ENCODE peak calls at places on chromosomes 6 and 20, in six cellular contexts. P is right atrium auricular region, C is lung, I is epithelial cell of prostate, N is heart right ventricle, K is uterus. R is an unnamed sample.
A peak's percentile ranks its signal among the peaks of the same experiment; 100 is the strongest.

GRCh38 chr6:25314776-25315175 is 35.6 kb downstream of the CARMIL1 start:
- DNase-seq in P (no peak), C (no peak), I (no peak), K (no peak), N (no peak), R (no peak)

GRCh38 chr6:1395941-1396908 is 6.8 kb downstream of the FOXF2 start:
- DNase-seq in K (no peak), C (no peak), P (no peak), I (no peak), N (no peak), R (no peak)

GRCh38 chr6:128597956-128598355 is 77.6 kb upstream of the PTPRK start:
- DNase-seq in P (no peak), N (no peak), K (no peak), I (peak; percentile 77), C (no peak), R (no peak)

GRCh38 chr6:128569737-128570438 is 49.5 kb upstream of the PTPRK start:
- DNase-seq in I (peak; percentile 29), P (no peak), N (no peak), K (no peak), C (no peak), R (no peak)

GRCh38 chr20:51687071-51687470 is 81.1 kb downstream of the ATP9A start:
- DNase-seq in P (no peak), C (no peak), K (no peak), I (peak; percentile 43), N (no peak), R (no peak)

GRCh38 chr6:46652603-46653438 is at the start of the genes CYP39A1 and SLC25A27:
- DNase-seq in I (peak; percentile 41), K (peak; percentile 90), C (peak; percentile 95), N (peak; percentile 94), P (peak; percentile 89), R (peak; percentile 89)

GRCh38 chr6:81999826-82000225 is 247.3 kb upstream of the TENT5A start:
- DNase-seq in C (no peak), K (no peak), N (no peak), I (no peak), P (no peak), R (no peak)

GRCh38 chr6:115071962-115072361 is 729.1 kb upstream of the HS3ST5 start:
- DNase-seq in C (no peak), P (no peak), K (no peak), I (no peak), N (no peak), R (no peak)

GRCh38 chr6:69758214-69758613 is 38.6 kb downstream of the LMBRD1 start:
- DNase-seq in K (no peak), I (no peak), P (no peak), N (no peak), C (no peak), R (no peak)

GRCh38 chr20:25039697-25040437 is 18.1 kb downstream of the ACSS1 start:
- DNase-seq in C (peak; percentile 88), P (peak; percentile 91), K (peak; percentile 87), I (no peak), N (peak; percentile 90), R (peak; percentile 71)

DNA sequence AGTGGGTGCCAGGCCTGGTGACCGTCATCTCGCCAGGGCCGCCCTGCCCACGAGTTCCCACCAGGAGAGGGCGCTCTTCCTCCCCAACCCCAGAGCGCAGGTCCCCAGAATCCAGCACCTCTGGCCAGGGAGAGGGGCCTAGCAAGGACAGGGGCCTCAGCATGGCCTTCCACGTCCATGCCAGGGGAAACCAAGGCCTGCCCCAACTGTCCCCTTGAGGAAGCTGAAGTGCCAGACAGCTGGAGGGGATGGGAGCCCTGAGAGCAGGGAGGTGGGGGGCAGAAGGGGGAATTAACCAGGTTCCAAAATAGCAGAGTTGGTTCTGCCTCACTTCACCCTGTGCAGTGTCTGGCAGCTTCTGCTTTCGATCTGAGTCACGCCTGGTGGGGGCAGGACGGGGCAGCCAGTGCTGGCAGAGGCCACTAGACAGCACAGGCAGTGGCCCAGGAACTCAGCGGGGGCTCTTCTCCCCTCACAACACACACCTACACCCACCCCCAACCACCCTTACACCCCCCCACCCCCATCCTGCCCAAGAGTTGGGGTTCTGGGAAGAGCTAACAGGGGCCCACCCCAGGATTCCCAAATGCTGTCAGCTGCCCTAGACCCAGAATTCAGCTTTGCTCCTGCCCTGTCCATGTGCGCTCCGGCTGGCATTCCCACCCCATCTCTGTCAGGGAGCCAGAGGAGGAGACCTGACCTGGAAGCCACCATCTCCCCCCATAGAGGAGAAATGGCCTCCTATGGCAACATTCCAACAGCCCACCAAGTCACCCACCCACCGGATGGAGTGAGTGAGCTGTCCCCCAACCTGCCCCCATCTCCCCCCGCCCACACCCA is 29.2 kb downstream of the TFEB start:
- DNase-seq in N (peak; percentile 87), P (peak; percentile 82), I (no peak), K (peak; percentile 70), C (peak; percentile 79), R (peak; percentile 84)
- H3K27ac ChIP-seq in N (peak overlapping the region; percentile 77), P (peak overlapping the region; percentile 83), I (peak overlapping the region; percentile 56), K (peak overlapping the region; percentile 59), C (peak overlapping the region; percentile 57), R (peak overlapping the region; percentile 97)

DNA sequence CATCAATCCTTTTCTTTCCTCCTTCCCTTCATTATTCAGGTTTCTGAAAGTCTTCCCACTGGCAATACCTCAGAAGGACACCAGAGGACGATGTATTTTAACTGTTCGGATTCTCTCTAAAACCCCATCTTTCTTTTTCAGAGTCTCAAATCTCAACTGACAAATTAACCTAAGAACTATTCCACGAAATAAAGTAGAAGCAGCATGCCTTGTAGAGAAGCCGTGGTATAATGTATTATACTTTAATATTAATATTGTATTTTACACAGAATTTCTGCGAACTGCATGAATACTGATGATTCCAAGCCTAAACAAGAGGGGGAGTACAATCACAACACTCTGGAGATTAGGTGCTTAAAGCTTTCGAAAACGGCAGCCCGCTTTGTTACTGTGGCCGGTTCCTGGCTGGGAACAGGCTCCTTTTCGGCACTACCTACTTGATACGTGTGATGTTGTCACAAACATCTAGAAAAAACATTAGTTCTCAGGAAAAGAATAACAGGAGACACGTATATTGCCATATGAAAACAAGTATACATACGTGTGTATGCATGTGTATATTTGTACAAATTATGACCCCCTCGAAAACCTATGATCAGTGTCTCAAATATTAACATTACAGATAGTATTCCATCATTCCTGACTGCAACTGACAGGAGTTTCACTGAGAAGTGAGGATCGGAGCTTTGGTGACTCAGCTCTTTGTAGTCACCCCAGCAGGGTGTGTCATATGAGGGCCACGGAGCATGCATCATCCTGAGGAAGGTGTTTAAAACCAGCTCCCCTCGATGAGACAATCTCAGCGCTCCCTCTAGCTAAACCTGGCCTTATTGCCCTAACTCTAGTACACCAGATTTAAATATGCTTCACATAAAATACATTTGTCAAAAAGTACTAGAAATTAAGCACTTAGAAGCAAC is 319.7 kb upstream of the TCF21 start:
- DNase-seq in N (peak; percentile 16), C (no peak), I (peak; percentile 88), K (peak; percentile 35), P (peak; percentile 74), R (no peak)
- H3K27ac ChIP-seq in N (peak overlapping the region; percentile 42), C (no peak overlapping the region), I (peak overlapping the region; percentile 77), K (peak overlapping the region; percentile 69), P (peak overlapping the region; percentile 54), R (no peak overlapping the region)

DNA sequence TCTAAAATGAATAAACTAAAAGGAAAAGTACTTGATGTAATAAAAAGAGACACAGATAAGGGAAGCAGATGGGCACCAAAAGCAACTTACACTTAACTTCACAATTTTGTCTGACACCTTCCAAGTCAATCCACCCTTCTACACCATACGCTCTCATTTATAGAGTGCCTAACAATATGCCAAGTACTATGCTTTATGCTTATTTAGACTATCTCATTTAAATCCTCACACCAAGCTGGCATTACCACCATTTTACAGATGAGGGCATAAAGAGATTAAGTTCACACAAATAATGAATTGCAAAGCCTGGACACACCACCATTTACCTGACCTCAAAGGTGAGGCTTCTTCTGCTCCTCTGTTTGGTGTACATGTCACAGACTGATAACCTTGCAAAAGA is 90.6 kb upstream of the DST start:
- DNase-seq in P (no peak), C (no peak), K (no peak), N (no peak), I (no peak), R (no peak)
- H3K27ac ChIP-seq in P (no peak overlapping the region), C (no peak overlapping the region), K (no peak overlapping the region), N (no peak overlapping the region), I (no peak overlapping the region), R (no peak overlapping the region)

GRCh38 chr6:158654498-158654897 is 4.6 kb downstream of the SYTL3 start:
- DNase-seq in N (peak; percentile 83), P (peak; percentile 87), I (no peak), C (peak; percentile 62), K (peak; percentile 87), R (peak; percentile 39)
- H3K27ac ChIP-seq in N (peak overlapping the region; percentile 42), P (peak overlapping the region; percentile 80), I (no peak overlapping the region), C (peak overlapping the region; percentile 71), K (peak overlapping the region; percentile 78), R (peak overlapping the region; percentile 52)

GRCh38 chr6:107864235-107864970 is 40.3 kb upstream of the SCML4 start:
- DNase-seq in N (no peak), C (no peak), P (no peak), K (no peak), I (no peak), R (no peak)

GRCh38 chr6:107866606-107867301 is 42.6 kb upstream of the SCML4 start:
- DNase-seq in I (no peak), C (no peak), K (no peak), N (no peak), P (no peak), R (no peak)

GRCh38 chr6:107868867-107869611 is 44.9 kb upstream of the SCML4 start:
- DNase-seq in N (no peak), I (no peak), C (no peak), P (no peak), K (no peak), R (no peak)

GRCh38 chr6:107869871-107870270 is 45.8 kb upstream of the SCML4 start:
- DNase-seq in K (no peak), P (no peak), N (no peak), I (no peak), C (no peak), R (no peak)

GRCh38 chr6:107867302-107867615 is 43.1 kb upstream of the SCML4 start:
- DNase-seq in P (no peak), C (no peak), I (no peak), N (no peak), K (no peak), R (no peak)
- H3K27ac ChIP-seq in P (no peak overlapping the region), C (no peak overlapping the region), I (no peak overlapping the region), N (no peak overlapping the region), K (no peak overlapping the region), R (no peak overlapping the region)

GRCh38 chr6:125872259-125872921 is 81.6 kb downstream of the NCOA7 start:
- DNase-seq in K (no peak), N (no peak), I (no peak), C (no peak), P (no peak), R (no peak)
- H3K27ac ChIP-seq in K (no peak overlapping the region), N (no peak overlapping the region), I (no peak overlapping the region), C (no peak overlapping the region), P (no peak overlapping the region), R (peak overlapping the region; percentile 99)

DNA sequence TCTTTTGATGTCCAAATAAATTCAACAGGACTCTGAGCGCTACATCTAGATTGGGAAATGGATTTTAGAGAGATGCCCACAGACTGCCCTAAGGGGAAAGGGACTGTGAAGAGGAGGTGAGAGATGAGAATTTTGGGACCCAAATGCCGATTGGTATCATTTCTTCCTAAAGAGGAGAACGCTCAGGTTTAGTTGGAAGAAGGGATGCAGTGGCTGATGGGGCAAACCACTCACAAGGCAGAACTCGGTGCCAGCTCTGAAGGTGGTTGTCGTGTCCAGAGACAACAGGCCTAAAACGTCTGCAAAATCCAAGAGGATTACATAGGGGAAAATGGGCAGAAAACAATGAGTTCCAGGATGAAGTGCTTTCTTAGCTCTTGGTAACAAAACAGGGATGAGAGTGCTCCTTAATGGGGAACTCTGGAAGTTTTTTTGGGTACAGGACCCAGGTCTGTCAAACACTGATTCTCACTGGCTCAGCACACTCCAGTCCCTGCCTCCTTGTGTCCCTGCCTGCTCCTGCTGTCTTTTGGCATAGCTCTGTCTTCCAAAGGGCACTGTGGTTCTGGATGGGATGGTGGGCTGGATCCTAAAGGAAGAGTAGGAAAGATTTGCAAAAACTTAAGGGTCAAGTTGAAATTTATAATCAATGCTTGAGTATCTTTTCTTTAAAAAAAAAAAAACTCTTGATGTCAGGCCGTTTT is 29.0 kb downstream of the NEDD9 start:
- DNase-seq in N (no peak), P (no peak), I (no peak), K (no peak), C (no peak), R (no peak)
- H3K27ac ChIP-seq in N (no peak overlapping the region), P (peak overlapping the region; percentile 47), I (no peak overlapping the region), K (peak overlapping the region; percentile 8), C (no peak overlapping the region), R (no peak overlapping the region)

R was measured in substantia nigra.